ENCODE peak calls at places on chromosomes 6 and 20, in six cellular contexts. P is ascending aorta, F is breast epithelium, V is uterus, O is cardiac muscle cell, G is OCI-LY7. R is an unnamed sample.
A peak's percentile ranks its signal among the peaks of the same experiment; 100 is the strongest.

GRCh38 chr6:39543117-39543516 is 182.1 kb downstream of the KIF6 start:
- DNase-seq in F (no peak), G (no peak), O (no peak), V (peak; percentile 69), P (no peak), R (no peak)

GRCh38 chr20:33915726-33916331 is 77.9 kb upstream of the RALY start:
- DNase-seq in G (peak; percentile 58), V (no peak), F (no peak), O (no peak), P (no peak), R (peak; percentile 23)

GRCh38 chr6:48069280-48069679 is 41.7 kb downstream of the PTCHD4 start:
- DNase-seq in V (no peak), F (no peak), O (peak; percentile 42), P (no peak), G (no peak), R (no peak)

GRCh38 chr20:51176846-51177245 is 153.9 kb upstream of the KCNG1 start:
- DNase-seq in V (no peak), P (no peak), G (no peak), F (no peak), O (no peak), R (no peak)

GRCh38 chr6:15678514-15678913 is 15.7 kb upstream of the DTNBP1 start:
- DNase-seq in P (no peak), O (no peak), V (no peak), F (no peak), G (no peak), R (no peak)

GRCh38 chr6:108492131-108492766 is 68.5 kb upstream of the FOXO3 start:
- DNase-seq in F (no peak), G (peak; percentile 49), O (peak; percentile 22), V (no peak), P (no peak), R (no peak)

GRCh38 chr6:140623498-140623897 is 1249.0 kb upstream of the CITED2 start:
- DNase-seq in O (no peak), G (no peak), P (no peak), V (no peak), F (no peak), R (no peak)

GRCh38 chr20:41992481-41992880 is 374.3 kb upstream of the CHD6 start:
- DNase-seq in O (no peak), G (no peak), P (no peak), V (no peak), F (no peak), R (no peak)

GRCh38 chr6:73579851-73580246 is 59.0 kb upstream of the EEF1A1 start:
- DNase-seq in G (no peak), P (no peak), V (peak; percentile 30), F (peak; percentile 30), O (no peak), R (no peak)

GRCh38 chr6:86558318-86558717 is 379.0 kb upstream of the HTR1E start:
- DNase-seq in G (no peak), F (no peak), P (no peak), V (no peak), O (no peak), R (no peak)

GRCh38 chr20:59835448-59836395 is 97.7 kb downstream of the SYCP2 start:
- DNase-seq in G (no peak), O (peak; percentile 65), F (no peak), V (peak; percentile 47), P (no peak), R (no peak)

GRCh38 chr20:25510202-25510601 is 75.1 kb downstream of the NINL start:
- DNase-seq in V (no peak), P (no peak), O (no peak), F (no peak), G (no peak), R (no peak)

GRCh38 chr20:16556299-16556698 is 16.9 kb downstream of the KIF16B start:
- DNase-seq in P (no peak), V (no peak), G (no peak), O (no peak), F (no peak), R (no peak)
- H3K27ac ChIP-seq in P (no peak overlapping the region), V (no peak overlapping the region), G (no peak overlapping the region), O (no peak overlapping the region), F (no peak overlapping the region), R (no peak overlapping the region)

GRCh38 chr6:56350857-56351256 is 103.5 kb upstream of the COL21A1 start:
- DNase-seq in P (no peak), F (no peak), G (no peak), O (no peak), V (no peak), R (no peak)
- H3K4me3 ChIP-seq in P (no peak overlapping the region), F (no peak overlapping the region), G (no peak overlapping the region), O (no peak overlapping the region), V (no peak overlapping the region), R (no peak overlapping the region)

GRCh38 chr20:61534346-61534745 is 282.3 kb downstream of the CDH4 start:
- DNase-seq in O (no peak), P (no peak), F (no peak), V (no peak), G (no peak), R (no peak)

GRCh38 chr20:61536671-61537070 is 284.6 kb downstream of the CDH4 start:
- DNase-seq in P (no peak), F (no peak), G (no peak), O (no peak), V (no peak), R (no peak)

GRCh38 chr20:61535536-61535935 is 283.5 kb downstream of the CDH4 start:
- DNase-seq in F (no peak), O (no peak), G (no peak), V (no peak), P (no peak), R (no peak)

GRCh38 chr20:61535956-61536355 is 283.9 kb downstream of the CDH4 start:
- DNase-seq in V (no peak), G (no peak), F (no peak), P (no peak), O (no peak), R (no peak)

GRCh38 chr20:61535091-61535490 is 283.0 kb downstream of the CDH4 start:
- DNase-seq in F (no peak), P (no peak), V (no peak), G (no peak), O (no peak), R (no peak)
- H3K4me1 ChIP-seq in F (no peaks in the 10 kb centered on the region), P (no peaks in the 10 kb centered on the region), V (no peaks in the 10 kb centered on the region), G (no peaks in the 10 kb centered on the region), O (no peaks in the 10 kb centered on the region), R (no peaks in the 10 kb centered on the region)

GRCh38 chr6:35605600-35605999 is 83.1 kb downstream of the FKBP5 start:
- DNase-seq in F (no peak), O (no peak), V (no peak), P (no peak), G (no peak), R (no peak)

GRCh38 chr6:35611235-35611634 is 77.5 kb downstream of the FKBP5 start:
- DNase-seq in P (no peak), O (peak; percentile 61), G (no peak), V (no peak), F (no peak), R (no peak)

GRCh38 chr6:35613762-35614161 is 75.0 kb downstream of the FKBP5 start:
- DNase-seq in O (no peak), G (no peak), F (no peak), P (no peak), V (no peak), R (no peak)

GRCh38 chr6:35607517-35608233 is 81.0 kb downstream of the FKBP5 start:
- DNase-seq in G (no peak), O (no peak), F (no peak), V (no peak), P (no peak), R (no peak)

DNA sequence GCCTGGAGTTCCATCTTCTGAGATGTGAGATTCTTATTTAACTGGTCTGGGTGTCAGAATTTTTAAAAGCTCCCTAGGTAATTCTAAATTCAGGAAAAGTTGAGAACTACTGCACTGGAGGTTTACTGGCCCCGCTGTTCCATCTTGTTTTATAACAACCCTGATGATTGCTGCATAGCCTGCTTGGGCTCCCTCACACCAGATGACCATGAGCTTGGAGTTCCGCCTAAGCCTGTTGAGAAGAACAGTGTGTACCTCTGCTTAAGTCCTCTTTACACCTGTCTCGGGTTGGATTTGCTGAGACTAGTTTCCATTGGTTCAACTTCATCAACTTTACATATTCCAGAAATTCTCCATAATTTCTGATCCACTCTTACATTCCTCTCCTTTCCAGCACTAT is 77.9 kb downstream of the FKBP5 start:
- DNase-seq in V (no peak), O (no peak), P (no peak), F (no peak), G (no peak), R (no peak)
- H3K27ac ChIP-seq in V (peak overlapping the region; percentile 49), O (peak overlapping the region; percentile 55), P (peak overlapping the region; percentile 42), F (no peak overlapping the region), G (no peak overlapping the region), R (peak overlapping the region; percentile 23)

DNA sequence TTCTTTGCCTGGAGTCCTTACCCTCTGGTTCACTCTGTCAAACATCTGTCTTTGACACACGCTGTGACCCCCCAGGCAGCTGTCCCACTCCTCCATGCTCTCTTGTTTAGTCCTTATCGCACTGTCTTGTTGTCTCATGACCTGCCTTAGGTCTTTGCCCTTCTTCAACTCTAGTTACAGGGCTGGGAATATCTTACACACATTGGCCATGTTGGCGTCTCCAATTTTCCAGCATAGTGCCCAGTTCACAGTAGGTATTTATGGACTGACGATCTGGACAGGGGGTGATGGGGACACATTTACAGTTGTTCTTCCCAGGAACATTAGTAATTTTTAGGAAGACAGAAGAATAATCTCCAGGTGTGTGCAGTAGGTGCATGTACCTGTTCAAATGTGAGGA is 129.7 kb upstream of the SLC22A16 start:
- DNase-seq in V (no peak), F (no peak), G (no peak), O (no peak), P (no peak), R (no peak)
- H3K4me3 ChIP-seq in V (no peak overlapping the region), F (no peak overlapping the region), G (no peak overlapping the region), O (no peak overlapping the region), P (no peak overlapping the region), R (no peak overlapping the region)

DNA sequence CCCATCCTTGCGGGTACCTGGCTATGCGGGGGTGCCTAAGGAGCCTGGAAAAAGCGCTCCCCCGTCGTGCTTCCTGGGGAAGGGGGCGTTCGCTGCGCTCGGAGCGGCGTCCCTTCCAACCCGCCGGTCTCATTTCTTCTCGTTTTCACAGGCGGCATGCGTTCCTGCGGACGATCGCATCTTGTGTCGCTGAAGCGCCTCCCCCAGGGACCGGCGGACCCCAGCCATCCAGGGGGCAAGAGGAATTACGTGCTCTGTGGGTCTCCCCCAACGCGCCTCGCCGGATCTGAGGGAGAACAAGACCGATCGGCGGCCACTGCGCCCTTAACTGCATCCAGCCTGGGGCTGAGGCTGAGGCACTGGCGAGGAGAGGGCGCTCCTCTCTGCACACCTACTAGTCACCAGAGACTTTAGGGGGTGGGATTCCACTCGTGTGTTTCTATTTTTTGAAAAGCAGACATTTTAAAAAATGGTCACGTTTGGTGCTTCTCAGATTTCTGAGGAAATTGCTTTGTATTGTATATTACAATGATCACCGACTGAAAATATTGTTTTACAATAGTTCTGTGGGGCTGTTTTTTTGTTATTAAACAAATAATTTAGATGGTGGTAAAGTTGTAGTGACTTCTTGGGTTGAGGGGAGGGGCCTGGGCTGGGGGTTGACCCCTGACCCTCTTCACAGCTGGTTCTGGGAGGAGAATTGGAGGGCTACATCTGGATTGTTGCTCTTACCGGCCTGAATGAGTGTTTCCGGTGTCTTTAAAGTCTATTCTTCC is 1.0 kb downstream of the ID1 start:
- DNase-seq in V (no peak), P (no peak), F (no peak), G (no peak), O (peak; percentile 52), R (no peak)
- H3K4me1 ChIP-seq in V (no peaks in the 10 kb centered on the region), P (peaks cover 25% of the 10 kb centered on the region), F (peaks cover 5% of the 10 kb centered on the region), G (peaks cover 20% of the 10 kb centered on the region), O (peaks cover 28% of the 10 kb centered on the region), R (peaks cover 19% of the 10 kb centered on the region)

R was measured in effector memory CD4-positive, alpha-beta T cell.